ENCODE peak calls at places on chromosome 16, in seven cellular contexts. A is NCI-H2171; U is WTC11; Y is activated naive CD4-positive, alpha-beta T cell; R is cardiac septum; O is colonic mucosa; Q is NCI-H2081. K is an unnamed sample.

GRCh38 chr16:69107311-69107962 is 2.0 kb downstream of the HAS3 start:
- DNase-seq in A (no peak), U (peak), Y (no peak), R (no peak), O (peak), Q (no peak), K (no peak)

GRCh38 chr16:87160752-87161337 is 156.3 kb downstream of the C16orf95 start:
- DNase-seq in A (no peak), U (no peak), Y (no peak), R (no peak), O (no peak), Q (no peak), K (no peak)

GRCh38 chr16:50501986-50502615 is 46.1 kb upstream of the NKD1 start:
- DNase-seq in A (no peak), U (no peak), Y (no peak), R (no peak), O (no peak), Q (no peak), K (no peak)

GRCh38 chr16:65756163-65756562 is 610.3 kb upstream of the CDH5 start:
- DNase-seq in A (no peak), U (no peak), Y (no peak), R (no peak), O (no peak), Q (no peak), K (no peak)

GRCh38 chr16:4021070-4021779 is 95.0 kb downstream of the ADCY9 start:
- DNase-seq in A (no peak), U (no peak), Y (no peak), R (no peak), O (peak), Q (peak), K (no peak)

GRCh38 chr16:22092143-22092933 is at the start of gene VWA3A:
- DNase-seq in A (no peak), U (peak), Y (no peak), R (no peak), O (no peak), Q (no peak), K (no peak)

GRCh38 chr16:19680972-19681371 is 37.1 kb downstream of the KNOP1 start:
- DNase-seq in A (peak), U (peak), Y (no peak), R (no peak), O (no peak), Q (no peak), K (no peak)

GRCh38 chr16:89052191-89052787 is 41.4 kb upstream of the ACSF3 start:
- DNase-seq in A (no peak), U (no peak), Y (no peak), R (no peak), O (no peak), Q (no peak), K (no peak)

GRCh38 chr16:47778106-47778803 is 317.1 kb downstream of the PHKB start:
- DNase-seq in A (no peak), U (no peak), Y (no peak), R (no peak), O (no peak), Q (no peak), K (no peak)

GRCh38 chr16:4696905-4697866 is 3.8 kb downstream of the NUDT16L1 start:
- DNase-seq in A (no peak), U (no peak), Y (no peak), R (peak), O (no peak), Q (no peak), K (no peak)

GRCh38 chr16:969508-970378 is 1.0 kb downstream of the LMF1 start:
- DNase-seq in A (no peak), U (peak), Y (no peak), R (no peak), O (no peak), Q (no peak), K (no peak)

GRCh38 chr16:34078697-34079096 is 619.3 kb downstream of the TP53TG3F start:
- DNase-seq in A (no peak), U (no peak), Y (no peak), R (no peak), O (no peak), Q (no peak), K (no peak)

GRCh38 chr16:74811911-74812310 is 37.3 kb upstream of the FA2H start:
- DNase-seq in A (no peak), U (no peak), Y (no peak), R (no peak), O (no peak), Q (no peak), K (no peak)

GRCh38 chr16:75620326-75621169 is 2.5 kb downstream of the ADAT1 start:
- DNase-seq in A (no peak), U (no peak), Y (no peak), R (no peak), O (no peak), Q (no peak), K (no peak)

GRCh38 chr16:4402439-4403132 is 13.8 kb downstream of the CORO7 start:
- DNase-seq in A (peak), U (peak), Y (peak), R (peak), O (peak), Q (peak), K (peak)

GRCh38 chr16:15874745-15875314 is 13.6 kb downstream of the CEP20 start:
- DNase-seq in A (peak), U (peak), Y (no peak), R (no peak), O (peak), Q (peak), K (no peak)

GRCh38 chr16:1146409-1146808 is 6.5 kb upstream of the CACNA1H start:
- DNase-seq in A (no peak), U (peak), Y (no peak), R (no peak), O (no peak), Q (no peak), K (no peak)

GRCh38 chr16:50591800-50592771 is 43.9 kb downstream of the NKD1 start:
- DNase-seq in A (no peak), U (no peak), Y (no peak), R (peak), O (no peak), Q (no peak), K (no peak)

GRCh38 chr16:35574454-35575431 is 2115.3 kb downstream of the TP53TG3F start:
- DNase-seq in A (no peak), U (no peak), Y (no peak), R (no peak), O (no peak), Q (no peak), K (no peak)

GRCh38 chr16:30786936-30787612 is at the start of gene ZNF629:
- DNase-seq in A (peak), U (peak), Y (peak), R (peak), O (peak), Q (peak), K (peak)

GRCh38 chr16:88345031-88345942 is 37.5 kb upstream of the ZNF469 start:
- DNase-seq in A (no peak), U (no peak), Y (no peak), R (no peak), O (no peak), Q (no peak), K (no peak)

GRCh38 chr16:70529051-70529777 is 5.6 kb downstream of the SF3B3 start:
- DNase-seq in A (no peak), U (no peak), Y (no peak), R (no peak), O (no peak), Q (peak), K (no peak)